ENCODE peak calls at places on chromosomes 11 and 22, in four cellular contexts. W, H, T and V are unnamed samples.
A peak's percentile ranks its signal among the peaks of the same experiment; 100 is the strongest.

GRCh38 chr11:92667446-92668165 is 301.8 kb upstream of the MTNR1B start:
- DNase-seq in W (no peak), H (no peak), T (no peak), V (no peak)

GRCh38 chr11:112221263-112221835 is 4.9 kb upstream of the PTS start:
- DNase-seq in W (no peak), H (no peak), T (no peak), V (no peak)

GRCh38 chr11:126459691-126460404 is 104.4 kb downstream of the ST3GAL4 start:
- DNase-seq in W (no peak), H (peak; percentile 50), T (no peak), V (no peak)

GRCh38 chr11:61969838-61970452 is 2.5 kb upstream of the FTH1 start:
- DNase-seq in W (no peak), H (peak; percentile 90), T (no peak), V (no peak)

GRCh38 chr11:131118247-131118646 is 202.0 kb upstream of the SNX19 start:
- DNase-seq in W (no peak), H (no peak), T (no peak), V (no peak)

GRCh38 chr11:62500066-62501035 is 46.3 kb downstream of the AHNAK start:
- DNase-seq in W (no peak), H (no peak), T (no peak), V (no peak)

GRCh38 chr22:38416621-38417251 is 38.3 kb downstream of the KCNJ4 start:
- DNase-seq in W (peak; percentile 50), H (no peak), T (no peak), V (no peak)

GRCh38 chr22:21726650-21727049 is 8.9 kb downstream of the YPEL1 start:
- DNase-seq in W (no peak), H (no peak), T (peak; percentile 60), V (peak; percentile 65)

GRCh38 chr11:85685820-85686459 is at the start of gene CCDC89:
- DNase-seq in W (peak; percentile 90), H (no peak), T (no peak), V (no peak)

GRCh38 chr11:110179064-110179463 is 85.9 kb downstream of the ZC3H12C start:
- DNase-seq in W (no peak), H (no peak), T (no peak), V (no peak)

GRCh38 chr11:128733440-128734115 is 39.7 kb downstream of the FLI1 start:
- DNase-seq in W (no peak), H (no peak), T (peak; percentile 58), V (peak; percentile 61)

GRCh38 chr11:59918987-59919589 is 19.1 kb upstream of the OOSP1 start:
- DNase-seq in W (no peak), H (peak; percentile 53), T (peak; percentile 46), V (peak; percentile 37)

GRCh38 chr11:57322881-57323467 is 1.8 kb downstream of the TNKS1BP1 start:
- DNase-seq in W (no peak), H (peak; percentile 37), T (no peak), V (no peak)

GRCh38 chr11:21771097-21771496 is 421.8 kb upstream of the ANO5 start:
- DNase-seq in W (no peak), H (no peak), T (no peak), V (no peak)

GRCh38 chr11:68905421-68906360 is 2.0 kb downstream of the IGHMBP2 start:
- DNase-seq in W (peak; percentile 48), H (no peak), T (no peak), V (no peak)

GRCh38 chr22:43714104-43714503 is 98.0 kb downstream of the EFCAB6 start:
- DNase-seq in W (no peak), H (no peak), T (no peak), V (no peak)

GRCh38 chr11:12114487-12115033 is 4.2 kb downstream of the MICAL2 start:
- DNase-seq in W (no peak), H (no peak), T (no peak), V (no peak)

GRCh38 chr11:118572914-118573550 is 823 bp downstream of the ARCN1 start:
- DNase-seq in W (no peak), H (peak; percentile 58), T (peak; percentile 57), V (peak; percentile 46)

GRCh38 chr11:106021181-106021966 is 666 bp downstream of the MSANTD4 start:
- DNase-seq in W (no peak), H (peak; percentile 91), T (no peak), V (no peak)

GRCh38 chr11:74325649-74326645 is 14.5 kb upstream of the P4HA3 start:
- DNase-seq in W (peak; percentile 91), H (peak; percentile 84), T (no peak), V (no peak)

GRCh38 chr22:23938328-23939016 is 22.5 kb downstream of the GSTT2B start:
- DNase-seq in W (no peak), H (no peak), T (no peak), V (no peak)

GRCh38 chr11:30585892-30586250 is 282 bp downstream of the MPPED2 start:
- DNase-seq in W (peak; percentile 81), H (peak; percentile 18), T (peak; percentile 4), V (peak; percentile 21)

GRCh38 chr22:47030881-47031627 is 268.6 kb downstream of the TBC1D22A start:
- DNase-seq in W (peak; percentile 63), H (no peak), T (no peak), V (no peak)

GRCh38 chr11:13487661-13488030 is 8.2 kb downstream of the PTH start:
- DNase-seq in W (no peak), H (peak; percentile 32), T (peak; percentile 30), V (peak; percentile 15)

GRCh38 chr11:59668188-59668949 is 468 bp downstream of the PATL1 start:
- DNase-seq in W (peak; percentile 83), H (peak; percentile 80), T (peak; percentile 78), V (peak; percentile 82)

GRCh38 chr11:99069831-99070444 is 49.2 kb downstream of the CNTN5 start:
- DNase-seq in W (peak; percentile 66), H (peak; percentile 25), T (no peak), V (no peak)

GRCh38 chr11:8063319-8063718 is 17.7 kb upstream of the TUB start:
- DNase-seq in W (no peak), H (peak; percentile 54), T (no peak), V (no peak)

GRCh38 chr22:26981111-26981510 is 323.7 kb downstream of the MIAT start:
- DNase-seq in W (no peak), H (no peak), T (no peak), V (no peak)

GRCh38 chr11:77402218-77402556 is 71.7 kb downstream of the PAK1 start:
- DNase-seq in W (no peak), H (no peak), T (peak; percentile 30), V (no peak)

GRCh38 chr11:76705834-76706233 is 35.3 kb upstream of the LRRC32 start:
- DNase-seq in W (no peak), H (no peak), T (no peak), V (no peak)

GRCh38 chr11:32884770-32885384 is 7.7 kb upstream of the QSER1 start:
- DNase-seq in W (no peak), H (peak; percentile 25), T (no peak), V (peak; percentile 17)